ENCODE peak calls at places on chromosomes 7 and 10, in eight cellular contexts. D, Q, O, F, Y, I, M and U are unnamed samples.

GRCh38 chr10:3312403-3312802 is 139.8 kb upstream of the PITRM1 start:
- DNase-seq in D (no peak), Q (peak; percentile 31), O (no peak), F (no peak), Y (no peak), I (no peak), M (no peak), U (no peak)

GRCh38 chr10:114364726-114365125 is 39.6 kb downstream of the AFAP1L2 start:
- DNase-seq in D (no peak), Q (no peak), O (no peak), F (no peak), Y (no peak), I (no peak), M (no peak), U (no peak)

GRCh38 chr10:91271886-91272285 is 51.4 kb downstream of the PCGF5 start:
- DNase-seq in D (no peak), Q (no peak), O (peak; percentile 42), F (no peak), Y (no peak), I (no peak), M (no peak), U (no peak)

GRCh38 chr10:33661580-33662269 is 327.3 kb upstream of the NRP1 start:
- DNase-seq in D (peak; percentile 83), Q (peak; percentile 64), O (peak; percentile 95), F (no peak), Y (peak; percentile 91), I (no peak), M (peak; percentile 23), U (peak; percentile 28)

GRCh38 chr7:139991267-139991666 is 71.5 kb downstream of the PARP12 start:
- DNase-seq in D (no peak), Q (no peak), O (no peak), F (no peak), Y (no peak), I (no peak), M (no peak), U (no peak)

GRCh38 chr10:90930971-90931841 is 10.3 kb upstream of the ANKRD1 start:
- DNase-seq in D (peak; percentile 55), Q (no peak), O (peak; percentile 84), F (no peak), Y (peak; percentile 98), I (no peak), M (peak; percentile 100), U (peak; percentile 28)

GRCh38 chr7:66413379-66414114 is 208.4 kb downstream of the TPST1 start:
- DNase-seq in D (peak; percentile 90), Q (peak; percentile 86), O (peak; percentile 43), F (peak; percentile 85), Y (no peak), I (no peak), M (peak; percentile 95), U (peak; percentile 72)

GRCh38 chr10:1020460-1020859 is 5.2 kb downstream of the IDI2 start:
- DNase-seq in D (no peak), Q (no peak), O (no peak), F (no peak), Y (no peak), I (no peak), M (no peak), U (no peak)

GRCh38 chr7:192035-192649 is at the start of gene FAM20C:
- DNase-seq in D (peak; percentile 91), Q (peak; percentile 87), O (peak; percentile 92), F (no peak), Y (no peak), I (no peak), M (peak; percentile 61), U (peak; percentile 84)
- H3K4me3 ChIP-seq in D (peak within 1 kb of the TSS; percentile 70), Q (peak within 1 kb of the TSS; percentile 94), O (peak within 1 kb of the TSS; percentile 83), F (peak within 1 kb of the TSS; percentile 33), Y (peak within 1 kb of the TSS; percentile 16), I (no peak within 1 kb of the TSS), M (peak within 1 kb of the TSS; percentile 64), U (peak within 1 kb of the TSS; percentile 47)

GRCh38 chr10:88091490-88092061 is 228.2 kb downstream of the PTEN start:
- DNase-seq in D (peak; percentile 52), Q (peak; percentile 87), O (no peak), F (peak; percentile 78), Y (no peak), I (peak; percentile 48), M (no peak), U (no peak)

GRCh38 chr10:88090568-88091214 is 227.3 kb downstream of the PTEN start:
- DNase-seq in D (no peak), Q (no peak), O (no peak), F (no peak), Y (no peak), I (no peak), M (no peak), U (no peak)

GRCh38 chr10:88086187-88086954 is 222.9 kb downstream of the PTEN start:
- DNase-seq in D (no peak), Q (no peak), O (no peak), F (no peak), Y (no peak), I (no peak), M (no peak), U (no peak)

GRCh38 chr10:88089498-88089897 is 226.1 kb downstream of the PTEN start:
- DNase-seq in D (no peak), Q (no peak), O (no peak), F (no peak), Y (no peak), I (no peak), M (no peak), U (no peak)

DNA sequence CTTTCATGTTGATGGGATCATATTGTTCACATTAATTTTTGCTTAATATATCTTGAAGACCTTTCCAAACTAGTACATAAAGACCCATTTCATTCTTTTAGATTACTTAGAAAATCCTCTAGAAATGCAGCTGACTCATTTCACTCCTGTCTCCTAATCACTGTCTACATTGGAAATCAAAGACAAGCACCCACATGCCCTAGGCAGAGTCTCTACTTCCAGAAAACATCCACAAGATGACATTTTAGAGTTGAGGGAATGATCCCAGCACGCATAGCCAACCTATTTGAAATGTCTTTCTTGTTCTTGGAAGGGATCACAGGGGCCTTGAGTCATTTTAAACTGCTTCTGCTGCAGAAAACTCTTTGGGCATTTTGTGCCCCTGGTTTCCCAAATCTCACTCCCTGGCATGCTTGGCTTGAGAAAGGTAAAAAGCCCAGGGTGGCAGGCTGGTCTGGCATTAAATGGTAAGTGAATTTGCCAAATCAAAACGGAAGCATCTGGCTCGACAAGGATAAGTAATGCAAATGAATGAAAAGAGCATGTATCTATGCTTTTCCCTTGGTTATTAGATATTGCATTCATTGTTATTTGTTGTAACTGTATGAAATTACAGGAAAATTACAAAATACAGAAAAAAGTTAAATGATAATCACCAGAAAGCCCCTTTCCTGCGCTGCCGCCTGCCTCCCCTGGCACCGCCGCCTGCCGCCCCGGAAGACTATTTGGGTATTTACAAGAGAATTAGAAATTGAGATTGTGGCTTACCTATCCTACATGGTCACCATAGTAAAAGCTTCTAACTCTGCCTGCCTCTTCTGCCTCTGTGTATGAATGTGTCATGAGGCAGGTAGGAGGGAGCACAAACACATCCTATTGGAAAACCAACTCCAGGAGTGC is 225.3 kb downstream of the PTEN start:
- DNase-seq in D (no peak), Q (no peak), O (no peak), F (no peak), Y (no peak), I (no peak), M (no peak), U (no peak)
- H3K4me3 ChIP-seq in D (no peak overlapping the region), Q (no peak overlapping the region), O (no peak overlapping the region), F (no peak overlapping the region), Y (no peak overlapping the region), I (no peak overlapping the region), M (no peak overlapping the region), U (no peak overlapping the region)

DNA sequence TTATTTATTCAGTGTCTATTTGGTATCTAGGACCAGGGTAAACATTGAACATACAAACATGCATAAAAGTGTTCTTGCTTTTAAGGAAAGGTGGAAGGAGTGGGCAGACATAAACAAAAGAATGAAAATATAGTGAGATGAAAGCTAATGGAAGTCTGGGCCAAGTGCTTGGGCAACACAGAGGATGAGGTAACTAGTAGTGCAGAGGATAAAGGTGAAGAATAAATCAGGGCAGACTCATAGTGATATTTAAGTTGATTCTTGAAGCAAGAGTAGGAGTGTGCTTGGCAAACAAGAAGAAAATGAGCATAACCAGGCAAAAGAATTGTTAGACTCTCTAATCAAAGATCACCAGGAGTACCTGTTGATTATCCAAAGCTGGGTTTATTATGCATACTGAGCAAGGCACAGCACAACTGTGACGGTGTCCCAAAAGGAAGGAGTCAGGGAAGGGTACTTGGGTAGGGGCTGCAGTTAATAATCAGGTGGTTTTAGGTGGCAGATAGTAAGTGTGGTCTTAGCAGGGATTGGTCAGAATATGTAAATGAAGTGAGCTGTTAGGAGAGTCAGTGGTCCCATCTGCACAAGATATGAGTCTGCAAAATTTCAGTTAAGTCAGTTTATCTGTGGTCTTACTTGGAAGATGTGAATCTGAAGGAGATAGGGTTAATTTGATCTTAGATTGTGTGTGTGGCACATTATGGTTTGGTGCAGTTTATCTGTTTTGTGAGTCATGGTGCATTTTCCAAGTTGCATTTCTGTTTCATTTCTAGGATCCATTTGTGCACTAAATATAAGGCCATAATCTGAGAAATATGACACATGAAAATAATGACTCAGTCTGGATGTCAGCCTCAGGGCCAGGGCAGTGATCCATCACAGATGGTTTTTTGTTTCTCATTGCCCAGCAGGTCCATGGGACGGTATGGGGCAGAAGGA is 30.6 kb upstream of the TAX1BP1 start:
- DNase-seq in D (no peak), Q (no peak), O (peak; percentile 82), F (no peak), Y (no peak), I (no peak), M (no peak), U (peak; percentile 42)
- H3K4me3 ChIP-seq in D (no peak overlapping the region), Q (no peak overlapping the region), O (no peak overlapping the region), F (no peak overlapping the region), Y (no peak overlapping the region), I (no peak overlapping the region), M (no peak overlapping the region), U (no peak overlapping the region)

GRCh38 chr7:27244488-27245123 is 2.0 kb downstream of the EVX1 start:
- DNase-seq in D (no peak), Q (no peak), O (no peak), F (no peak), Y (no peak), I (no peak), M (peak; percentile 39), U (no peak)

GRCh38 chr7:27242046-27242579 is 489 bp upstream of the EVX1 start:
- DNase-seq in D (no peak), Q (no peak), O (no peak), F (no peak), Y (no peak), I (no peak), M (peak; percentile 62), U (no peak)

GRCh38 chr7:27241189-27242045 is 1.2 kb upstream of the EVX1 start:
- DNase-seq in D (no peak), Q (no peak), O (no peak), F (no peak), Y (no peak), I (no peak), M (peak; percentile 76), U (no peak)

GRCh38 chr7:27243340-27244163 is 950 bp downstream of the EVX1 start:
- DNase-seq in D (no peak), Q (no peak), O (no peak), F (no peak), Y (no peak), I (no peak), M (peak; percentile 69), U (no peak)

DNA sequence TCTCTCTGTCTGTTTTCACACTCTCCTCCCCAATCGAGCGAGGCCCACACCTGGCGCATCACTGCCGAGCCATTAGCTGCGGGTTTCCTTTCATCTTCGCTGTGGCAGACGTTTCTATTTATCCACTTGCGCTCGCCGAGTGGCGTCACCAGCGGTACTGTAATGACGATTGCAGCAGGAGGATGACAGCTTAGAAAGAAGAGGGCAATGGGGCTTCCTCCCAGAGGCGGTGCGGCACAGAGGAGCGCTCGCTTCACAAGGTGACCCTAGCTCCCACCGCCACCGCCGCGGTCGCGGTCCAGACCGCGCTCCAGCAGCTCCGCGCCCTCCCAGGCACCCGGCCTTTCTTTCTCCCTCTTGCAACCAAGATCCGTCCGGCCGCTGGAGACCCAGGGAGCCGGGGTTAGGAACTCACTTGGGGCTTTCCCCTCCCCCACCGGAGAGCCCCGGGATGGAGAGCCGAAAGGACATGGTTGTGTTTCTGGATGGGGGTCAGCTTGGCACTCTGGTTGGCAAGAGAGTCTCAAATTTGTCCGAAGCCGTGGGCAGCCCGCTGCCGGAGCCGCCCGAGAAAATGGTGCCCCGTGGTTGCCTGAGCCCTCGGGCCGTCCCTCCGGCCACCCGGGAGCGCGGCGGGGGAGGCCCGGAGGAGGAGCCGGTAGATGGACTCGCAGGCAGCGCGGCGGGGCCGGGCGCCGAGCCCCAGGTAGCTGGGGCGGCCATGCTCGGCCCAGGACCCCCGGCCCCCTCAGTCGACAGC is at the start of gene EVX1:
- DNase-seq in D (no peak), Q (no peak), O (no peak), F (no peak), Y (no peak), I (no peak), M (peak; percentile 89), U (no peak)
- H3K4me3 ChIP-seq in D (peak within 1 kb of the TSS; percentile 11), Q (peak within 1 kb of the TSS; percentile 19), O (peak within 1 kb of the TSS; percentile 48), F (no peak within 1 kb of the TSS), Y (peak within 1 kb of the TSS; percentile 24), I (no peak within 1 kb of the TSS), M (peak within 1 kb of the TSS; percentile 54), U (no peak within 1 kb of the TSS)